ENCODE peak calls at places on chromosomes 2 and 18, in seven cellular contexts. C is sigmoid colon, I is A549, E is tibial nerve, L is HepG2, D is SK-N-SH, W is ovary. O is an unnamed sample.

GRCh38 chr18:35610089-35610488 is 28.5 kb downstream of the GALNT1 start:
- DNase-seq in C (no peak), I (peak; percentile 18), E (no peak), L (no peak), D (no peak), W (no peak), O (no peak)

GRCh38 chr2:78992451-78992806 is 33.1 kb upstream of the REG3G start:
- DNase-seq in C (no peak), I (peak; percentile 30), E (no peak), L (peak; percentile 19), D (peak; percentile 28), W (no peak), O (no peak)

GRCh38 chr2:51624995-51625394 is 593.1 kb upstream of the NRXN1 start:
- DNase-seq in C (no peak), I (no peak), E (no peak), L (no peak), D (no peak), W (no peak), O (no peak)

GRCh38 chr18:44153976-44154375 is 526.7 kb upstream of the SETBP1 start:
- DNase-seq in C (no peak), I (no peak), E (no peak), L (no peak), D (no peak), W (no peak), O (no peak)

GRCh38 chr18:57630759-57631660 is 9.4 kb upstream of the NARS1 start:
- DNase-seq in C (no peak), I (no peak), E (no peak), L (no peak), D (no peak), W (no peak), O (no peak)

GRCh38 chr2:178057179-178057578 is 15.4 kb downstream of the PDE11A start:
- DNase-seq in C (no peak), I (no peak), E (no peak), L (no peak), D (no peak), W (no peak), O (no peak)

GRCh38 chr2:64979744-64980143 is 9.5 kb upstream of the SLC1A4 start:
- DNase-seq in C (no peak), I (no peak), E (no peak), L (no peak), D (no peak), W (no peak), O (no peak)

GRCh38 chr2:102301867-102302362 is 9.4 kb upstream of the IL1RL1 start:
- DNase-seq in C (no peak), I (peak; percentile 40), E (no peak), L (no peak), D (no peak), W (no peak), O (no peak)

GRCh38 chr2:216391401-216391800 is 19.1 kb upstream of the MARCHF4 start:
- DNase-seq in C (no peak), I (no peak), E (no peak), L (no peak), D (no peak), W (no peak), O (no peak)

GRCh38 chr2:31440764-31441163 is 26.2 kb upstream of the XDH start:
- DNase-seq in C (no peak), I (peak; percentile 13), E (no peak), L (no peak), D (no peak), W (no peak), O (no peak)

GRCh38 chr18:23213200-23213599 is 77.9 kb downstream of the CABLES1 start:
- DNase-seq in C (no peak), I (no peak), E (no peak), L (no peak), D (no peak), W (no peak), O (no peak)

GRCh38 chr2:55556809-55557208 is 37.3 kb downstream of the CFAP36 start:
- DNase-seq in C (no peak), I (no peak), E (no peak), L (no peak), D (no peak), W (no peak), O (no peak)

GRCh38 chr18:80169607-80170006 is 60.5 kb downstream of the ADNP2 start:
- DNase-seq in C (no peak), I (no peak), E (no peak), L (no peak), D (no peak), W (peak; percentile 28), O (no peak)

GRCh38 chr2:42238644-42239288 is 69.6 kb downstream of the EML4 start:
- DNase-seq in C (no peak), I (peak; percentile 76), E (no peak), L (peak; percentile 53), D (no peak), W (no peak), O (no peak)

GRCh38 chr2:27798948-27799645 is 27.6 kb downstream of the MRPL33 start:
- DNase-seq in C (peak; percentile 85), I (peak; percentile 99), E (no peak), L (peak; percentile 89), D (no peak), W (no peak), O (no peak)

GRCh38 chr2:129847043-129847442 is 132.4 kb upstream of the RAB6C start:
- DNase-seq in C (no peak), I (no peak), E (no peak), L (no peak), D (no peak), W (no peak), O (no peak)

GRCh38 chr2:170711774-170712652 is 3.1 kb upstream of the SP5 start:
- DNase-seq in C (no peak), I (no peak), E (no peak), L (peak; percentile 99), D (no peak), W (peak; percentile 33), O (no peak)

GRCh38 chr2:38750011-38750792 is 959 bp downstream of the SRSF7 start:
- DNase-seq in C (peak; percentile 81), I (peak; percentile 37), E (peak; percentile 43), L (no peak), D (peak; percentile 79), W (peak; percentile 77), O (no peak)

GRCh38 chr18:76496200-76496890 is 1.3 kb upstream of the ZNF516 start:
- DNase-seq in C (peak; percentile 90), I (peak; percentile 47), E (peak; percentile 62), L (peak; percentile 22), D (peak; percentile 67), W (peak; percentile 88), O (peak; percentile 92)

GRCh38 chr2:12259497-12259896 is 457.2 kb upstream of the TRIB2 start:
- DNase-seq in C (no peak), I (no peak), E (no peak), L (no peak), D (no peak), W (no peak), O (no peak)

GRCh38 chr18:13261658-13262357 is 43.2 kb downstream of the LDLRAD4 start:
- DNase-seq in C (no peak), I (no peak), E (no peak), L (no peak), D (no peak), W (no peak), O (no peak)

GRCh38 chr2:160909781-160910242 is 250.4 kb upstream of the TANK start:
- DNase-seq in C (no peak), I (no peak), E (no peak), L (no peak), D (no peak), W (no peak), O (no peak)

GRCh38 chr2:25844089-25844488 is 34.2 kb downstream of the ASXL2 start:
- DNase-seq in C (no peak), I (no peak), E (no peak), L (no peak), D (no peak), W (no peak), O (no peak)

GRCh38 chr18:21686282-21687105 is 18.1 kb downstream of the ABHD3 start:
- DNase-seq in C (no peak), I (no peak), E (no peak), L (peak; percentile 95), D (no peak), W (no peak), O (no peak)
- H3K27ac ChIP-seq in C (peak overlapping the region; percentile 27), I (peak overlapping the region; percentile 38), E (no peak overlapping the region), L (peak overlapping the region; percentile 92), D (no peak overlapping the region), W (no peak overlapping the region), O (peak overlapping the region; percentile 12)

DNA sequence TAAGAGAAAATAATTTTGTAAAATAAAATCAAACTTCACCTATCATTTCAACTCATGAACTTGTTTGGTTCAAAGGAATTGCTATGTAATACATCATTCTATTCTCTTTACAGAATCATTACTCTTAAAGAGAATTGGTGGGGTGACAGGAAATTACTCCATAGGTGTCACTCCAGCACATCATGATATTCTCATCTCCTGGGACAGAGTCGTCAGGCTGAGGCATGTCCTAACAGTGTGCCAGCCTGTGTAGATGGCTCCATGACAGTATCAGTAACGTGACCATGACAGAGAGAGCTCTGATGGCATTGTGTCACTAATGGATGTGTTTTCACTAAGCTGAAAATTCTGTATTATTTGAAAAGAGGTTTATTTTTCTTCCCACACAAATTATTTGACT is 13.9 kb downstream of the SPATS2L start:
- DNase-seq in C (no peak), I (no peak), E (no peak), L (peak; percentile 66), D (no peak), W (no peak), O (no peak)
- TF ChIP-seq EP300 in C (no peak), I (no peak), E (no peak), L (no peak), D (no peak), W (no peak), O (no peak)

GRCh38 chr2:230872151-230872967 is 7.6 kb downstream of the ITM2C start:
- DNase-seq in C (no peak), I (no peak), E (no peak), L (no peak), D (no peak), W (no peak), O (peak; percentile 67)
- H3K4me3 ChIP-seq in C (no peak overlapping the region), I (no peak overlapping the region), E (no peak overlapping the region), L (no peak overlapping the region), D (no peak overlapping the region), W (no peak overlapping the region), O (no peak overlapping the region)

GRCh38 chr2:32712870-32713269 is 85.0 kb downstream of the TTC27 start:
- DNase-seq in C (no peak), I (no peak), E (no peak), L (no peak), D (no peak), W (no peak), O (no peak)

GRCh38 chr2:32715391-32715841 is 87.6 kb downstream of the TTC27 start:
- DNase-seq in C (no peak), I (no peak), E (no peak), L (no peak), D (no peak), W (no peak), O (no peak)

GRCh38 chr2:32716598-32716997 is 88.7 kb downstream of the TTC27 start:
- DNase-seq in C (no peak), I (no peak), E (no peak), L (peak; percentile 29), D (no peak), W (no peak), O (no peak)

GRCh38 chr2:32715981-32716380 is 88.1 kb downstream of the TTC27 start:
- DNase-seq in C (no peak), I (no peak), E (no peak), L (no peak), D (no peak), W (no peak), O (no peak)

DNA sequence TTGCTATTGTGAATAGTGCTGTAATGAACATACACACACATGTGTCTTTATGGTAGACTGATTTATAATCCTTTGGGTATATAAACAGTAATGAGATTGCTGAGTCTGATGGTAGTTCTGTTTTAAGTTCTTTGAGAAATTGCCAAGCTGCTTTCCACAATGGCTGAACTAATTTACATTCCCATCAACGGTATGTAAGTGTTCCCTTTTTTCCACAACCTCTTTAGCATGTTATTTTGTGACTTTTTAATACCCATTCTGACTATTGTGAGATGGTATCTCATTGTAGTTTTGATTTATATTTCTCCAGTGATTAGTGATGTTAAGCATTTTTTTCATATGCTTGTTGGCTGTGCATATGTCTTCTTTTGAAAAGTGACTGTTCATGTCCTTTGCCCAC is 86.7 kb downstream of the TTC27 start:
- DNase-seq in C (no peak), I (no peak), E (no peak), L (no peak), D (no peak), W (no peak), O (no peak)
- H3K27ac ChIP-seq in C (no peak overlapping the region), I (no peak overlapping the region), E (no peak overlapping the region), L (no peak overlapping the region), D (peak overlapping the region; percentile 6), W (no peak overlapping the region), O (no peak overlapping the region)